ENCODE peak calls at places on chromosomes 1 and 21, in ten cellular contexts. E is ureter; N is naive thymus-derived CD8-positive, alpha-beta T cell; Q is GDM1; G is activated T-cell treated with anti-CD3 and anti-CD28 coated beads, Interleukin-2, amount 50 U/mL, for 72 hours; F is C1 segment of cervical spinal cord; A is activated CD4-positive, alpha-beta T cell treated with anti-CD3 and anti-CD28 coated beads, Interleukin-2, amount 10 ng/mL, durations not matched to agents 7 days and 5 days; L is GM04503; Z is stimulated activated CD4-positive, alpha-beta T cell treated with anti-CD3 and anti-CD28 coated beads, Interleukin-1b, Interleukin-23, amount 100 ng/mL, for 4 hours; H is T-cell. J is an unnamed sample.

GRCh38 chr1:205287076-205287475 is 34.5 kb downstream of the NUAK2 start:
- DNase-seq in Q (no peak), N (no peak), H (no peak), F (no peak), G (no peak), L (no peak), E (no peak), A (no peak), Z (no peak), J (no peak)

GRCh38 chr1:67236277-67236676 is 70.0 kb downstream of the IL23R start:
- DNase-seq in H (no peak), F (no peak), A (no peak), Z (no peak), G (no peak), Q (no peak), E (no peak), N (no peak), L (no peak), J (no peak)

GRCh38 chr1:66556161-66556611 is 22.2 kb downstream of the SGIP1 start:
- DNase-seq in F (peak; percentile 56), A (no peak), Q (no peak), Z (no peak), H (no peak), E (no peak), N (no peak), L (no peak), G (no peak), J (no peak)

GRCh38 chr1:1212780-1213152 is 1.2 kb downstream of the TNFRSF4 start:
- DNase-seq in F (no peak), Q (no peak), N (no peak), A (peak; percentile 45), H (peak; percentile 34), Z (no peak), G (peak; percentile 74), L (no peak), E (no peak), J (peak; percentile 39)

GRCh38 chr1:55527831-55528230 is 312.7 kb upstream of the USP24 start:
- DNase-seq in Q (no peak), F (no peak), A (no peak), L (no peak), Z (no peak), N (no peak), G (no peak), E (no peak), H (no peak), J (no peak)

GRCh38 chr1:36557041-36558000 is 74.6 kb upstream of the CSF3R start:
- DNase-seq in A (no peak), F (no peak), N (no peak), G (no peak), L (no peak), Q (no peak), H (no peak), E (no peak), Z (no peak), J (no peak)

GRCh38 chr1:230064283-230064682 is 2.8 kb upstream of the GALNT2 start:
- DNase-seq in L (no peak), E (no peak), H (no peak), Z (no peak), F (no peak), A (no peak), N (no peak), G (no peak), Q (no peak), J (no peak)

GRCh38 chr1:200646515-200646914 is 23.2 kb downstream of the DDX59 start:
- DNase-seq in L (no peak), A (no peak), Z (no peak), F (no peak), Q (no peak), N (no peak), E (no peak), G (no peak), H (no peak), J (no peak)

GRCh38 chr1:91148641-91149069 is 126.8 kb upstream of the ZNF644 start:
- DNase-seq in Q (peak; percentile 11), Z (no peak), E (no peak), N (no peak), F (no peak), A (no peak), G (no peak), L (no peak), H (no peak), J (no peak)

GRCh38 chr1:90504509-90504908 is 212.6 kb downstream of the BARHL2 start:
- DNase-seq in G (no peak), N (no peak), A (no peak), F (no peak), H (no peak), E (no peak), Q (no peak), L (no peak), Z (no peak), J (no peak)

GRCh38 chr1:234731371-234732085 is 121.5 kb upstream of the IRF2BP2 start:
- DNase-seq in F (no peak), H (no peak), G (peak; percentile 66), E (no peak), N (no peak), Q (peak; percentile 49), A (peak; percentile 41), L (peak; percentile 69), Z (no peak), J (no peak)

GRCh38 chr1:156661932-156662587 is 15.1 kb downstream of the NES start:
- DNase-seq in Q (no peak), A (no peak), H (no peak), F (peak; percentile 82), Z (no peak), G (no peak), E (no peak), N (no peak), L (no peak), J (no peak)

GRCh38 chr21:26236281-26236680 is 65.7 kb upstream of the APP start:
- DNase-seq in Q (no peak), L (no peak), Z (no peak), G (no peak), E (no peak), F (no peak), H (no peak), A (no peak), N (no peak), J (no peak)

GRCh38 chr1:94299627-94300552 is 62.5 kb upstream of the ARHGAP29 start:
- DNase-seq in Z (no peak), A (no peak), Q (no peak), N (no peak), F (no peak), E (no peak), H (no peak), L (no peak), G (no peak), J (no peak)

GRCh38 chr21:41210405-41211040 is 42.6 kb downstream of the BACE2 start:
- DNase-seq in G (no peak), Q (no peak), Z (no peak), H (no peak), F (no peak), A (no peak), N (no peak), E (no peak), L (no peak), J (no peak)

GRCh38 chr1:202794049-202794725 is 14.0 kb downstream of the KDM5B start:
- DNase-seq in L (no peak), G (no peak), E (no peak), Z (no peak), A (no peak), Q (no peak), H (no peak), N (no peak), F (no peak), J (no peak)

GRCh38 chr21:28436286-28436932 is 556.3 kb downstream of the LTN1 start:
- DNase-seq in Q (no peak), A (no peak), E (no peak), N (no peak), G (no peak), F (no peak), L (no peak), H (no peak), Z (no peak), J (no peak)

GRCh38 chr1:118132000-118132399 is 53.0 kb downstream of the SPAG17 start:
- DNase-seq in A (no peak), H (no peak), G (no peak), Z (no peak), L (no peak), Q (no peak), N (no peak), E (no peak), F (no peak), J (no peak)

GRCh38 chr1:58505286-58505685 is 41.2 kb downstream of the OMA1 start:
- DNase-seq in N (no peak), F (no peak), E (no peak), L (no peak), H (no peak), Q (no peak), Z (no peak), G (no peak), A (no peak), J (no peak)

GRCh38 chr1:231613419-231614349 is 12.9 kb upstream of the DISC1 start:
- DNase-seq in H (no peak), F (peak; percentile 16), N (no peak), Z (no peak), Q (no peak), L (no peak), E (no peak), G (no peak), A (no peak), J (no peak)

GRCh38 chr1:27405074-27405473 is 12.7 kb downstream of the GPR3 start:
- DNase-seq in Q (no peak), Z (no peak), F (peak; percentile 25), G (no peak), E (no peak), N (no peak), A (no peak), L (no peak), H (no peak), J (peak; percentile 39)

GRCh38 chr1:46180082-46180616 is 3.9 kb upstream of the P3R3URF start:
- DNase-seq in F (peak; percentile 39), L (no peak), Q (no peak), N (no peak), A (peak; percentile 23), Z (no peak), E (peak; percentile 68), G (peak; percentile 37), H (no peak), J (no peak)

GRCh38 chr1:156948708-156949107 is 28.3 kb downstream of the LRRC71 start:
- DNase-seq in Z (no peak), H (no peak), Q (no peak), E (no peak), L (no peak), G (no peak), F (no peak), N (no peak), A (no peak), J (no peak)

GRCh38 chr1:183892351-183892793 is 87.5 kb downstream of the RGL1 start:
- DNase-seq in N (no peak), Q (no peak), A (no peak), F (no peak), G (no peak), H (no peak), Z (no peak), E (peak; percentile 60), L (no peak), J (no peak)

GRCh38 chr1:248821101-248821500 is 4.6 kb downstream of the SH3BP5L start:
- DNase-seq in H (no peak), Q (no peak), A (no peak), L (peak; percentile 90), F (no peak), E (peak; percentile 37), G (no peak), N (no peak), Z (no peak), J (no peak)

GRCh38 chr1:180956028-180956640 is 43.4 kb downstream of the KIAA1614 start:
- DNase-seq in F (no peak), A (no peak), L (no peak), H (no peak), Z (no peak), Q (no peak), G (no peak), E (no peak), N (no peak), J (no peak)

GRCh38 chr1:58074702-58075578 is 471.6 kb downstream of the OMA1 start:
- DNase-seq in Z (no peak), N (no peak), F (no peak), L (no peak), Q (no peak), G (no peak), E (no peak), A (no peak), H (no peak), J (no peak)

GRCh38 chr21:29194342-29194741 is 63.9 kb downstream of the MAP3K7CL start:
- DNase-seq in L (no peak), Q (no peak), E (no peak), N (no peak), G (no peak), H (no peak), Z (no peak), A (no peak), F (no peak), J (no peak)